ENCODE peak calls at places on chromosomes 1 and 21, in seven cellular contexts. One of them, this sample, is unnamed.

GRCh38 chr1:56644941-56645662 is at the start of gene PRKAA2:
- DNase-seq in EL: peak; percentile 54
- DNase-seq in lung: peak; percentile 34
- DNase-seq in G401: peak; percentile 57
- DNase-seq in EH: peak; percentile 37
- DNase-seq in sigmoid colon: peak; percentile 68
- DNase-seq in NCI-H2171: peak; percentile 89
- DNase-seq in this sample: peak; percentile 29

GRCh38 chr1:24278726-24279125 is 40.4 kb upstream of the GRHL3 start:
- DNase-seq in EL: no peak
- DNase-seq in lung: no peak
- DNase-seq in G401: no peak
- DNase-seq in EH: no peak
- DNase-seq in sigmoid colon: peak; percentile 17
- DNase-seq in NCI-H2171: no peak
- DNase-seq in this sample: no peak

GRCh38 chr21:42616366-42617340 is 36.8 kb upstream of the PDE9A start:
- DNase-seq in EL: no peak
- DNase-seq in lung: no peak
- DNase-seq in G401: no peak
- DNase-seq in EH: no peak
- DNase-seq in sigmoid colon: no peak
- DNase-seq in NCI-H2171: no peak
- DNase-seq in this sample: no peak

GRCh38 chr1:107483949-107484348 is 343.1 kb downstream of the NTNG1 start:
- DNase-seq in EL: no peak
- DNase-seq in lung: no peak
- DNase-seq in G401: no peak
- DNase-seq in EH: no peak
- DNase-seq in sigmoid colon: no peak
- DNase-seq in NCI-H2171: no peak
- DNase-seq in this sample: no peak

GRCh38 chr21:41560701-41561158 is 52.8 kb upstream of the TMPRSS2 start:
- DNase-seq in EL: no peak
- DNase-seq in lung: no peak
- DNase-seq in G401: no peak
- DNase-seq in EH: no peak
- DNase-seq in sigmoid colon: no peak
- DNase-seq in NCI-H2171: no peak
- DNase-seq in this sample: no peak

GRCh38 chr1:95146637-95147036 is 29.5 kb downstream of the TLCD4 start:
- DNase-seq in EL: no peak
- DNase-seq in lung: no peak
- DNase-seq in G401: no peak
- DNase-seq in EH: no peak
- DNase-seq in sigmoid colon: no peak
- DNase-seq in NCI-H2171: no peak
- DNase-seq in this sample: no peak

GRCh38 chr1:206121269-206121668 is 4.1 kb upstream of the AVPR1B start:
- DNase-seq in EL: no peak
- DNase-seq in lung: no peak
- DNase-seq in G401: no peak
- DNase-seq in EH: no peak
- DNase-seq in sigmoid colon: no peak
- DNase-seq in NCI-H2171: no peak
- DNase-seq in this sample: no peak

GRCh38 chr1:27562021-27562420 is 41.9 kb downstream of the AHDC1 start:
- DNase-seq in EL: no peak
- DNase-seq in lung: no peak
- DNase-seq in G401: peak; percentile 39
- DNase-seq in EH: no peak
- DNase-seq in sigmoid colon: no peak
- DNase-seq in NCI-H2171: no peak
- DNase-seq in this sample: no peak

GRCh38 chr1:233662503-233663105 is 48.7 kb downstream of the KCNK1 start:
- DNase-seq in EL: no peak
- DNase-seq in lung: no peak
- DNase-seq in G401: peak; percentile 71
- DNase-seq in EH: peak; percentile 32
- DNase-seq in sigmoid colon: no peak
- DNase-seq in NCI-H2171: peak; percentile 72
- DNase-seq in this sample: peak; percentile 63

GRCh38 chr1:206892351-206892984 is 4.8 kb upstream of the IL24 start:
- DNase-seq in EL: peak; percentile 45
- DNase-seq in lung: no peak
- DNase-seq in G401: no peak
- DNase-seq in EH: peak; percentile 69
- DNase-seq in sigmoid colon: no peak
- DNase-seq in NCI-H2171: no peak
- DNase-seq in this sample: no peak

GRCh38 chr1:20342294-20343148 is 51.8 kb downstream of the VWA5B1 start:
- DNase-seq in EL: no peak
- DNase-seq in lung: no peak
- DNase-seq in G401: no peak
- DNase-seq in EH: no peak
- DNase-seq in sigmoid colon: no peak
- DNase-seq in NCI-H2171: peak; percentile 56
- DNase-seq in this sample: no peak

GRCh38 chr1:119711804-119712341 is at the start of gene PHGDH:
- DNase-seq in EL: peak; percentile 93
- DNase-seq in lung: peak; percentile 79
- DNase-seq in G401: peak; percentile 51
- DNase-seq in EH: peak; percentile 93
- DNase-seq in sigmoid colon: peak; percentile 87
- DNase-seq in NCI-H2171: peak; percentile 77
- DNase-seq in this sample: peak; percentile 72

GRCh38 chr1:62433861-62434611 is 2.8 kb upstream of the USP1 start:
- DNase-seq in EL: no peak
- DNase-seq in lung: no peak
- DNase-seq in G401: peak; percentile 11
- DNase-seq in EH: no peak
- DNase-seq in sigmoid colon: no peak
- DNase-seq in NCI-H2171: no peak
- DNase-seq in this sample: peak; percentile 14

GRCh38 chr1:151611288-151611790 is 511 bp upstream of the SNX27 start:
- DNase-seq in EL: peak; percentile 46
- DNase-seq in lung: peak; percentile 52
- DNase-seq in G401: no peak
- DNase-seq in EH: peak; percentile 62
- DNase-seq in sigmoid colon: peak; percentile 80
- DNase-seq in NCI-H2171: no peak
- DNase-seq in this sample: no peak

GRCh38 chr1:166907763-166908162 is 31.7 kb upstream of the TADA1 start:
- DNase-seq in EL: no peak
- DNase-seq in lung: no peak
- DNase-seq in G401: no peak
- DNase-seq in EH: no peak
- DNase-seq in sigmoid colon: no peak
- DNase-seq in NCI-H2171: no peak
- DNase-seq in this sample: no peak

GRCh38 chr1:118317836-118318614 is 133.0 kb upstream of the SPAG17 start:
- DNase-seq in EL: no peak
- DNase-seq in lung: no peak
- DNase-seq in G401: no peak
- DNase-seq in EH: no peak
- DNase-seq in sigmoid colon: no peak
- DNase-seq in NCI-H2171: no peak
- DNase-seq in this sample: no peak

GRCh38 chr1:9996624-9997582 is at the start of gene RBP7:
- DNase-seq in EL: peak; percentile 23
- DNase-seq in lung: no peak
- DNase-seq in G401: no peak
- DNase-seq in EH: peak; percentile 15
- DNase-seq in sigmoid colon: no peak
- DNase-seq in NCI-H2171: no peak
- DNase-seq in this sample: no peak

GRCh38 chr21:16775056-16775455 is 737.8 kb upstream of the CXADR start:
- DNase-seq in EL: no peak
- DNase-seq in lung: no peak
- DNase-seq in G401: peak; percentile 94
- DNase-seq in EH: no peak
- DNase-seq in sigmoid colon: no peak
- DNase-seq in NCI-H2171: no peak
- DNase-seq in this sample: peak; percentile 91

GRCh38 chr1:62417351-62417999 is 19.4 kb upstream of the USP1 start:
- DNase-seq in EL: peak; percentile 33
- DNase-seq in lung: no peak
- DNase-seq in G401: no peak
- DNase-seq in EH: peak; percentile 39
- DNase-seq in sigmoid colon: no peak
- DNase-seq in NCI-H2171: no peak
- DNase-seq in this sample: no peak

GRCh38 chr1:43557744-43558245 is 27.1 kb downstream of the PTPRF start:
- DNase-seq in EL: no peak
- DNase-seq in lung: peak; percentile 69
- DNase-seq in G401: no peak
- DNase-seq in EH: peak; percentile 68
- DNase-seq in sigmoid colon: peak; percentile 78
- DNase-seq in NCI-H2171: no peak
- DNase-seq in this sample: no peak

GRCh38 chr1:15684042-15684461 is at the start of gene PLEKHM2:
- DNase-seq in EL: peak; percentile 46
- DNase-seq in lung: no peak
- DNase-seq in G401: peak; percentile 56
- DNase-seq in EH: peak; percentile 62
- DNase-seq in sigmoid colon: no peak
- DNase-seq in NCI-H2171: peak; percentile 43
- DNase-seq in this sample: no peak

GRCh38 chr21:32233055-32233546 is 45.7 kb downstream of the MIS18A start:
- DNase-seq in EL: no peak
- DNase-seq in lung: no peak
- DNase-seq in G401: no peak
- DNase-seq in EH: no peak
- DNase-seq in sigmoid colon: no peak
- DNase-seq in NCI-H2171: no peak
- DNase-seq in this sample: peak; percentile 9

GRCh38 chr1:184359909-184360308 is 26.9 kb upstream of the C1orf21 start:
- DNase-seq in EL: no peak
- DNase-seq in lung: no peak
- DNase-seq in G401: no peak
- DNase-seq in EH: no peak
- DNase-seq in sigmoid colon: no peak
- DNase-seq in NCI-H2171: no peak
- DNase-seq in this sample: no peak

GRCh38 chr21:35164971-35165483 is 115.9 kb upstream of the RUNX1 start:
- DNase-seq in EL: no peak
- DNase-seq in lung: no peak
- DNase-seq in G401: no peak
- DNase-seq in EH: no peak
- DNase-seq in sigmoid colon: no peak
- DNase-seq in NCI-H2171: no peak
- DNase-seq in this sample: no peak

GRCh38 chr1:15090373-15090772 is 63.2 kb upstream of the TMEM51 start:
- DNase-seq in EL: no peak
- DNase-seq in lung: peak; percentile 91
- DNase-seq in G401: peak; percentile 63
- DNase-seq in EH: no peak
- DNase-seq in sigmoid colon: no peak
- DNase-seq in NCI-H2171: peak; percentile 12
- DNase-seq in this sample: peak; percentile 58

GRCh38 chr1:162168261-162168660 is 98.8 kb downstream of the NOS1AP start:
- DNase-seq in EL: no peak
- DNase-seq in lung: no peak
- DNase-seq in G401: no peak
- DNase-seq in EH: no peak
- DNase-seq in sigmoid colon: no peak
- DNase-seq in NCI-H2171: no peak
- DNase-seq in this sample: no peak

GRCh38 chr1:32984090-32984828 is 19.6 kb upstream of the RNF19B start:
- DNase-seq in EL: no peak
- DNase-seq in lung: no peak
- DNase-seq in G401: no peak
- DNase-seq in EH: peak; percentile 83
- DNase-seq in sigmoid colon: no peak
- DNase-seq in NCI-H2171: no peak
- DNase-seq in this sample: no peak

GRCh38 chr1:119911775-119912174 is 15.5 kb upstream of the ADAM30 start:
- DNase-seq in EL: no peak
- DNase-seq in lung: no peak
- DNase-seq in G401: no peak
- DNase-seq in EH: no peak
- DNase-seq in sigmoid colon: no peak
- DNase-seq in NCI-H2171: no peak
- DNase-seq in this sample: no peak

GRCh38 chr1:196403803-196404690 is 204.2 kb downstream of the KCNT2 start:
- DNase-seq in EL: peak; percentile 43
- DNase-seq in lung: no peak
- DNase-seq in G401: no peak
- DNase-seq in EH: peak; percentile 82
- DNase-seq in sigmoid colon: no peak
- DNase-seq in NCI-H2171: no peak
- DNase-seq in this sample: no peak

GRCh38 chr1:247491328-247491727 is 33.4 kb upstream of the OR2B11 start:
- DNase-seq in EL: no peak
- DNase-seq in lung: no peak
- DNase-seq in G401: no peak
- DNase-seq in EH: no peak
- DNase-seq in sigmoid colon: no peak
- DNase-seq in NCI-H2171: no peak
- DNase-seq in this sample: no peak

GRCh38 chr21:40053007-40053406 is 185.8 kb downstream of the PCP4 start:
- DNase-seq in EL: no peak
- DNase-seq in lung: no peak
- DNase-seq in G401: peak; percentile 39
- DNase-seq in EH: peak; percentile 41
- DNase-seq in sigmoid colon: peak; percentile 90
- DNase-seq in NCI-H2171: no peak
- DNase-seq in this sample: peak; percentile 13

This sample was measured in cerebellar cortex.